ENCODE peak calls at places on chromosome 6, in ten cellular contexts. G, K, I, F, X, O, P, E, Y and N are unnamed samples.

GRCh38 chr6:34648808-34649207 is 47.8 kb downstream of the ILRUN start:
- DNase-seq in G (no peak), K (no peak), I (no peak), F (no peak), X (no peak), O (no peak), P (no peak), E (no peak), Y (no peak), N (no peak)

GRCh38 chr6:28880894-28881780 is 42.6 kb downstream of the TRIM27 start:
- DNase-seq in G (no peak), K (peak), I (no peak), F (peak), X (no peak), O (no peak), P (peak), E (peak), Y (no peak), N (peak)

GRCh38 chr6:30820196-30820595 is 64.1 kb upstream of the DDR1 start:
- DNase-seq in G (peak), K (no peak), I (no peak), F (no peak), X (no peak), O (peak), P (peak), E (no peak), Y (no peak), N (peak)

GRCh38 chr6:71852951-71853350 is 33.4 kb upstream of the RIMS1 start:
- DNase-seq in G (no peak), K (no peak), I (no peak), F (no peak), X (no peak), O (no peak), P (no peak), E (no peak), Y (no peak), N (no peak)

GRCh38 chr6:56243518-56244070 is 3.8 kb downstream of the COL21A1 start:
- DNase-seq in G (no peak), K (no peak), I (no peak), F (no peak), X (no peak), O (no peak), P (no peak), E (no peak), Y (no peak), N (no peak)

GRCh38 chr6:121451250-121451649 is 15.8 kb downstream of the GJA1 start:
- DNase-seq in G (no peak), K (no peak), I (no peak), F (no peak), X (no peak), O (no peak), P (no peak), E (no peak), Y (no peak), N (no peak)

GRCh38 chr6:88989215-88989614 is 25.8 kb upstream of the RNGTT start:
- DNase-seq in G (no peak), K (no peak), I (no peak), F (no peak), X (no peak), O (no peak), P (no peak), E (no peak), Y (no peak), N (no peak)

GRCh38 chr6:2542858-2543218 is 207.9 kb downstream of the MYLK4 start:
- DNase-seq in G (peak), K (no peak), I (no peak), F (no peak), X (no peak), O (peak), P (no peak), E (peak), Y (no peak), N (peak)